ENCODE peak calls at places on chromosomes 13 and 19, in nine cellular contexts. L is heart left ventricle; Y is PC-3; X is esophagus muscularis mucosa; V is psoas muscle; K is ascending aorta; F is small intestine; A is ovary; T is CD8-positive, alpha-beta memory T cell. O is an unnamed sample.

GRCh38 chr13:100347941-100348340 is 240.6 kb downstream of the GGACT start:
- DNase-seq in L (no peak), Y (peak; percentile 50), T (no peak), A (no peak), K (no peak), F (no peak), X (no peak), V (no peak), O (no peak)

GRCh38 chr13:112067871-112068305 is 939 bp downstream of the SOX1 start:
- DNase-seq in X (peak; percentile 66), K (no peak), L (no peak), V (no peak), A (no peak), T (no peak), F (no peak), Y (no peak), O (no peak)

GRCh38 chr19:633068-633785 is at the start of gene POLRMT:
- DNase-seq in A (peak; percentile 99), V (peak; percentile 99), F (peak; percentile 99), L (peak; percentile 99), X (peak; percentile 99), K (peak; percentile 99), Y (peak; percentile 96), T (peak; percentile 97), O (peak; percentile 96)

GRCh38 chr13:76885203-76886004 is 801 bp downstream of the KCTD12 start:
- DNase-seq in V (peak; percentile 83), T (peak; percentile 70), X (no peak), L (peak; percentile 83), Y (peak; percentile 51), K (peak; percentile 86), A (peak; percentile 78), F (peak; percentile 45), O (peak; percentile 54)

GRCh38 chr19:1134431-1134830 is 30.6 kb downstream of the GPX4 start:
- DNase-seq in A (no peak), Y (no peak), X (no peak), K (no peak), L (no peak), F (no peak), T (no peak), V (no peak), O (no peak)

GRCh38 chr19:10471909-10472308 is 31.2 kb downstream of the KEAP1 start:
- DNase-seq in T (no peak), Y (peak; percentile 71), X (no peak), V (no peak), A (no peak), L (no peak), F (peak; percentile 42), K (no peak), O (no peak)

GRCh38 chr19:47032171-47032811 is 12.7 kb downstream of the NPAS1 start:
- DNase-seq in F (peak; percentile 66), V (no peak), A (no peak), L (no peak), Y (peak; percentile 56), T (peak; percentile 60), K (no peak), X (no peak), O (peak; percentile 68)

GRCh38 chr13:44396963-44397580 is 23.4 kb downstream of the SERP2 start:
- DNase-seq in T (no peak), K (peak; percentile 59), V (peak; percentile 72), F (no peak), Y (no peak), L (peak; percentile 62), A (peak; percentile 40), X (no peak), O (no peak)

GRCh38 chr13:75739244-75739868 is 103.2 kb downstream of the LMO7 start:
- DNase-seq in T (no peak), X (no peak), L (no peak), A (no peak), K (no peak), Y (no peak), F (no peak), V (no peak), O (no peak)

GRCh38 chr13:89057274-89057673 is 1386.1 kb downstream of the SLITRK5 start:
- DNase-seq in X (no peak), Y (no peak), K (no peak), F (no peak), A (no peak), L (no peak), T (no peak), V (no peak), O (no peak)

GRCh38 chr19:43711751-43712355 is 4.0 kb upstream of the IRGC start:
- DNase-seq in V (no peak), T (no peak), Y (peak; percentile 19), A (no peak), X (no peak), F (peak; percentile 72), L (no peak), K (no peak), O (no peak)

GRCh38 chr13:79522583-79522982 is 41.6 kb downstream of the NDFIP2 start:
- DNase-seq in K (no peak), L (no peak), F (peak; percentile 22), A (no peak), T (no peak), V (no peak), Y (peak; percentile 27), X (no peak), O (no peak)

GRCh38 chr13:46542833-46543232 is 10.1 kb upstream of the LRCH1 start:
- DNase-seq in V (no peak), A (no peak), K (no peak), Y (no peak), L (no peak), X (no peak), T (no peak), F (no peak), O (no peak)

GRCh38 chr19:13920940-13921744 is 15.1 kb downstream of the CC2D1A start:
- DNase-seq in L (no peak), A (no peak), F (peak; percentile 62), V (no peak), X (no peak), Y (peak; percentile 60), K (no peak), T (no peak), O (no peak)

GRCh38 chr13:113106666-113107065 is 1.1 kb downstream of the F7 start:
- DNase-seq in L (no peak), A (no peak), X (no peak), V (no peak), T (no peak), F (no peak), K (no peak), Y (no peak), O (no peak)

GRCh38 chr19:51016798-51017683 is 2.5 kb downstream of the KLK10 start:
- DNase-seq in K (peak; percentile 67), L (peak; percentile 55), X (no peak), Y (peak; percentile 95), A (peak; percentile 89), V (peak; percentile 67), T (peak; percentile 30), F (no peak), O (no peak)

GRCh38 chr13:42760949-42761348 is 20.4 kb upstream of the FAM216B start:
- DNase-seq in X (no peak), V (no peak), Y (no peak), A (no peak), T (no peak), K (no peak), F (no peak), L (no peak), O (no peak)

GRCh38 chr19:51001495-51001894 is at the start of gene KLK8:
- DNase-seq in X (no peak), K (no peak), L (no peak), T (no peak), V (no peak), F (no peak), A (no peak), Y (no peak), O (no peak)

GRCh38 chr19:57632987-57633831 is at the start of gene ZNF211:
- DNase-seq in Y (peak; percentile 97), L (peak; percentile 97), T (peak; percentile 88), F (peak; percentile 96), X (peak; percentile 98), K (peak; percentile 95), V (peak; percentile 96), A (peak; percentile 93), O (peak; percentile 86)

GRCh38 chr19:57642396-57643046 is 9.6 kb downstream of the ZNF211 start:
- DNase-seq in Y (no peak), F (no peak), X (no peak), V (no peak), L (no peak), T (no peak), K (no peak), A (no peak), O (no peak)

GRCh38 chr19:57641715-57642234 is 8.8 kb downstream of the ZNF211 start:
- DNase-seq in T (no peak), K (no peak), F (no peak), L (no peak), Y (no peak), V (no peak), A (no peak), X (peak; percentile 17), O (no peak)

GRCh38 chr19:57633832-57634131 is 814 bp downstream of the ZNF211 start:
- DNase-seq in X (no peak), V (no peak), Y (no peak), T (no peak), A (no peak), F (no peak), L (no peak), K (no peak), O (no peak)

GRCh38 chr19:57637379-57637778 is 4.4 kb downstream of the ZNF211 start:
- DNase-seq in V (no peak), Y (no peak), A (no peak), L (no peak), T (peak; percentile 4), K (no peak), F (no peak), X (peak; percentile 24), O (no peak)
- H3K9me3 ChIP-seq in V (peaks cover 65% of the 10 kb centered on the region), Y (peaks cover 54% of the 10 kb centered on the region), A (peaks cover 22% of the 10 kb centered on the region), L (peaks cover 45% of the 10 kb centered on the region), T (peaks cover 58% of the 10 kb centered on the region), K (peaks cover 65% of the 10 kb centered on the region), F (peaks cover 2% of the 10 kb centered on the region), X (peaks cover 67% of the 10 kb centered on the region), O (peaks cover 35% of the 10 kb centered on the region)

DNA sequence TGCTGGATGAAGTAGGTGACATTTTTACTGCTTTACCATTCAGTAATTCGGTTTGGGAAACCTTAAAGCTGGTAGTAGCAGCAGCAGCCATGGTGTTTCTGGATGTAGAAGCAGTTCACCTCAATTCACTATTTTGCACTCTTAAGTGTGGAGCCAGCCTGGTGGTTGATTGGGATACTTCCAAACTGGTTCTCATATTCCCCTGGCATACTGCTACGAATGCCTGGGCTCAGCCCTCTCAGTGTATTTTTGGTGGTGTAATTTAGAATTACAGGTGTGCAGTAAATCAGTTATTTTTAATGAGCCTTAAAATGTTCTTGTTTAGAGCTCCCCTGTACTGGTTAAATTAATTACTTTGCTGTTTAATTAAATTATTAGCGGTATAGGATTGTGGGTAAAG is 12.4 kb downstream of the HNRNPM start:
- DNase-seq in K (no peak), T (no peak), L (no peak), A (no peak), X (no peak), V (no peak), Y (no peak), F (no peak), O (no peak)
- H3K9me3 ChIP-seq in K (no peaks in the 10 kb centered on the region), T (no peaks in the 10 kb centered on the region), L (no peaks in the 10 kb centered on the region), A (no peaks in the 10 kb centered on the region), X (no peaks in the 10 kb centered on the region), V (no peaks in the 10 kb centered on the region), Y (no peaks in the 10 kb centered on the region), F (no peaks in the 10 kb centered on the region), O (no peaks in the 10 kb centered on the region)

GRCh38 chr19:56663931-56664500 is 7.5 kb downstream of the ZNF835 start:
- DNase-seq in K (peak; percentile 42), F (no peak), L (no peak), A (no peak), V (no peak), X (no peak), Y (no peak), T (no peak), O (no peak)
- H3K9me3 ChIP-seq in K (no peaks in the 10 kb centered on the region), F (peaks cover 2% of the 10 kb centered on the region), L (no peaks in the 10 kb centered on the region), A (no peaks in the 10 kb centered on the region), V (peaks cover 4% of the 10 kb centered on the region), X (no peaks in the 10 kb centered on the region), Y (peaks cover 50% of the 10 kb centered on the region), T (peaks cover 21% of the 10 kb centered on the region), O (no peaks in the 10 kb centered on the region)

GRCh38 chr13:50282016-50282415 is 266.8 kb downstream of the KCNRG start:
- DNase-seq in L (no peak), A (no peak), F (no peak), V (no peak), T (no peak), Y (no peak), X (no peak), K (no peak), O (no peak)
- H3K9me3 ChIP-seq in L (peaks cover 4% of the 10 kb centered on the region), A (no peaks in the 10 kb centered on the region), F (no peaks in the 10 kb centered on the region), V (no peaks in the 10 kb centered on the region), T (no peaks in the 10 kb centered on the region), Y (no peaks in the 10 kb centered on the region), X (no peaks in the 10 kb centered on the region), K (peaks cover 3% of the 10 kb centered on the region), O (no peaks in the 10 kb centered on the region)